ENCODE peak calls at places on chromosomes 4 and X, in six cellular contexts. L is uterus, X is H54, T is NB4, V is thyroid gland, W is upper lobe of left lung. P is an unnamed sample.

GRCh38 chr4:122658377-122658776 is 37.5 kb upstream of the IL21 start:
- DNase-seq in T (no peak), X (no peak), V (no peak), W (no peak), L (no peak), P (no peak)

GRCh38 chr4:22500831-22501714 is 14.8 kb downstream of the ADGRA3 start:
- DNase-seq in X (no peak), V (no peak), T (no peak), L (no peak), W (peak), P (no peak)

GRCh38 chr4:24872720-24873119 is 40.1 kb downstream of the CCDC149 start:
- DNase-seq in L (no peak), X (no peak), W (no peak), V (no peak), T (no peak), P (no peak)

GRCh38 chrX:101291204-101291603 is at the start of gene TAF7L:
- DNase-seq in X (no peak), T (no peak), W (no peak), L (no peak), V (no peak), P (no peak)

GRCh38 chr4:117400039-117400835 is 314.9 kb upstream of the TRAM1L1 start:
- DNase-seq in V (no peak), W (no peak), L (no peak), T (no peak), X (no peak), P (no peak)

GRCh38 chr4:185387957-185388356 is 7.8 kb downstream of the LRP2BP start:
- DNase-seq in X (no peak), W (no peak), L (no peak), T (no peak), V (no peak), P (no peak)

GRCh38 chr4:25884040-25884788 is 21.4 kb upstream of the SEL1L3 start:
- DNase-seq in T (peak), V (no peak), X (no peak), W (no peak), L (no peak), P (no peak)

GRCh38 chr4:39898015-39898414 is 79.7 kb downstream of the PDS5A start:
- DNase-seq in X (no peak), T (no peak), V (no peak), W (no peak), L (no peak), P (no peak)

GRCh38 chr4:15131551-15131950 is 129.3 kb downstream of the CPEB2 start:
- DNase-seq in T (peak), L (no peak), V (peak), W (peak), X (no peak), P (no peak)

GRCh38 chr4:39085891-39086290 is 23.9 kb downstream of the KLHL5 start:
- DNase-seq in T (no peak), V (no peak), L (no peak), X (no peak), W (no peak), P (no peak)

DNA sequence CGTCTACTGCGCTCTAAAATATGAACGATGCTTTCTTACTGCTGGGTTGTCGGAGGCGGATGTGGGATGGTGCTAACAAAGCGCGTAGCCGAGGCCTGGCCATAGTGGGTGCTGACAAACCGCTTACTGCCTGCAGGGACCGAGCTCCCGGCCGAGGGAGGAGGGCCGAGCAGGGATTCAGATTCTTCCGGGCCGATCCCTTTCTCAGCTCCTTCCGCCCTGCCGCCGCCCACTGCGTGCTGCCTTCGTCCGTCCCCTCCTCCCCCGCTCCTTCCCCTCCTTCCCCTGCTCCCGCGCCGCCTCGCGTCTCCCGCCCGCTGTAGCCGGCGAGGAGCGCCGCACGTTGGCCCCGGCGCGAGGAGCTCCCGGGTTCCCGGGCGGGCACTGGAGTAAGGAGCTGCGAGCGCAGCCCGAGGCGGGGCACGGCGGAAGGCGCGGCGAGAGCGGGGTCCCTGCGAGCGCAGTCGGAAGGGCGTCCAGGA is at the start of gene STK32B:
- DNase-seq in L (peak), X (no peak), W (peak), V (peak), T (peak), P (peak)
- TF ChIP-seq POLR2A in L (no peak), X (no peak), W (no peak), V (no peak), T (no peak), P (no peak)

DNA sequence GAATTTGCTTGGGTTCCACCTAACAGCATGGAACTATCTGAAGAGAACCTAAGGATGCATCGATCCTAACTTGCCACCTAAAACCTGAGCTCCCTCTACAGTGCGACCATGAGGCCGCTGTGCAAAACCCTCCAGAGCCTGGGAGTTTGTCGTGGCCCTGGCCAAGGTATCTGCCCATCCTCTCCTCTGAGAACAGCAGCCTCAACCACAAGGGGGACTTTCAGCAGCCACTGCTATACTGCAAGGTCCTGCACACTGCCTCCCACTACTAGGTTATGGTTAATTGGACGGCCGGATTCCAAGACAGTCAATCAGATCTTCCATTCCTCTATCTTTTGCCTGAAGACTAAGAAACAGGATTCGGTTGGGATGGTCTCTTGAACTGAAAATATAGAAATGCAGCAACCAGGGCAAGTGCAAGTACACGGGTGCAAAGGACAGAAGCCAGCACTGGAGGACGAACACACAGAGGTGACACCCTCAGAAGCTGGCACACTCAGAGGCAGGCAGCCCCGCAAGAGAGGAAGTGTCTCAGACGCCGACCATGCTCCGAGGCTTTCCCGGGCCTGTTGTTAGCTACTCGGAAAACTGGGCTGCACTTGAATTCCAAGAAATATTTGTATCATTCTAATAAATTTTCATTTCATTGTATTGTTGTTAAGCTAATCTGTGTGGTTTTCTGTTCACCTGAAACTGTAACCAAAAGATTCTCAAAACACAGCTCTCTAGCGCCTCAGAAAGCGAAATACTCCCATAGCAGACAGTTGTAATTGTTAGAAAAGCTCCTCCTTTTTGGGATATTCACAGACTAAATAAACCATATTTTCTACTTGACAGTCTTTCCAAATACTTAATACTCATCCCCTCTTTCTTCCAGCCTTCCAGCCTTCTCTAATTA is 63.3 kb downstream of the AFAP1 start:
- DNase-seq in T (peak), L (no peak), V (no peak), X (no peak), W (no peak), P (no peak)
- TF ChIP-seq POLR2A in T (no peak), L (no peak), V (no peak), X (no peak), W (no peak), P (no peak)

DNA sequence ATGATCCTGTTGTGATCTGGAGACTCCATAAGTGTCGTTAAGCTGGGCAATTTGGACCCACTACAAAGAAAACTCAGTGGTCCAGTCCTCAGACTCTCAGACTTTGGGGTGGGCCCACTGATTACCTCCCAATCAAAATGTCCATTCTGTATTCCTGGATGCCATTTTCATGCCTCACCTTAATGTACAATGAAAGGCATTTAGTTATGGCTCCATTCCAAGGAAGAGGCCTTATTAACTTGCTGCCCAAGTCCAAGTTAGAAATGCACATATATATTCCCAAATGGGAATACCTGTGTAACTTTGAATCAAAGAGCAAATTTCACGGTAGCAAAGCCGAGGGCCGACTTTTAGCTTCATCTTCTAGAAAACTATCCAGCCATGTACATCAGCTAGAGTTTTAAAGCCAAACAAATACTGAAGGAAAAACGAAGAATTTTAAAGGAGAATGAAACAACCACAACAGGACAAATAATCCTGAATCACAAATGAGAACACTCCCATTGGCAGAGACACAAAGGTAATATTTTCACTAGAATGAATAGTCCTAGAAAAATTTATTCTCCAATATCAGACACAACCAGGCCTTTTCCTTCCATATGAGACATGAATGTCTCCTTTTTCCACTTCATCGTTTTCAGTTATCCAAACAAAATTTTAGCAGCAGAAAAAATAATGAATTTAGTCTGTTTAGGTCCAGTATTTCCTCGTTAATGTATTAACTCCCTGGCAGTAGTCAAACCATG is 63.7 kb upstream of the HHIP start:
- DNase-seq in L (no peak), W (no peak), T (no peak), X (no peak), V (no peak), P (no peak)
- TF ChIP-seq POLR2A in L (no peak), W (no peak), T (no peak), X (no peak), V (no peak), P (no peak)

DNA sequence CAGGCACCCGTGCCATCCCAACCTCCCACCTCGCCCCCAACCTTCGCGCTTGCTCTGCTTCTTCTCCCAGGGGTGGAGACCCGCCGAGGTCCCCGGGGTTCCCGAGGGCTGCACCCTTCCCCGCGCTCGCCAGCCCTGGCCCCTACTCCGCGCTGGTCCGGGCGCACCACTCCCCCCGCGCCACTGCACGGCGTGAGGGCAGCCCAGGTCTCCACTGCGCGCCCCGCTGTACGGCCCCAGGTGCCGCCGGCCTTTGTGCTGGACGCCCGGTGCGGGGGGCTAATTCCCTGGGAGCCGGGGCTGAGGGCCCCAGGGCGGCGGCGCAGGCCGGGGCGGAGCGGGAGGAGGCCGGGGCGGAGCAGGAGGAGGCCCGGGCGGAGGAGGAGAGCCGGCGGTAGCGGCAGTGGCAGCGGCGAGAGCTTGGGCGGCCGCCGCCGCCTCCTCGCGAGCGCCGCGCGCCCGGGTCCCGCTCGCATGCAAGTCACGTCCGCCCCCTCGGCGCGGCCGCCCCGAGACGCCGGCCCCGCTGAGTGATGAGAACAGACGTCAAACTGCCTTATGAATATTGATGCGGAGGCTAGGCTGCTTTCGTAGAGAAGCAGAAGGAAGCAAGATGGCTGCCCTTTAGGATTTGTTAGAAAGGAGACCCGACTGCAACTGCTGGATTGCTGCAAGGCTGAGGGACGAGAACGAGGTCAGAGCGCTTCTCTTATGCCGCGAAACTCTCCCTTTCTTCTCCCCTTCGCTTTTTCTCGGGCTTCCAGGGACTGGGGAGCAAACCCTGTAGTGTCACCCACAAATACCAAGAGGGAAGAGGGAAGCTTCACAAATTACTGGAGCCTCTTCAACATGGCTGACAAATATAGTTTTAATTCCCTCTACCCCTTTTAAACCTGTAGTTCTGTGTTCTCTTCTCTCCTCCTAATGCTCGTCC is at the start of gene TET2:
- DNase-seq in X (peak), T (peak), W (peak), L (peak), V (peak), P (peak)
- TF ChIP-seq POLR2A in X (peak), T (peak), W (no peak), L (peak), V (peak), P (peak)

DNA sequence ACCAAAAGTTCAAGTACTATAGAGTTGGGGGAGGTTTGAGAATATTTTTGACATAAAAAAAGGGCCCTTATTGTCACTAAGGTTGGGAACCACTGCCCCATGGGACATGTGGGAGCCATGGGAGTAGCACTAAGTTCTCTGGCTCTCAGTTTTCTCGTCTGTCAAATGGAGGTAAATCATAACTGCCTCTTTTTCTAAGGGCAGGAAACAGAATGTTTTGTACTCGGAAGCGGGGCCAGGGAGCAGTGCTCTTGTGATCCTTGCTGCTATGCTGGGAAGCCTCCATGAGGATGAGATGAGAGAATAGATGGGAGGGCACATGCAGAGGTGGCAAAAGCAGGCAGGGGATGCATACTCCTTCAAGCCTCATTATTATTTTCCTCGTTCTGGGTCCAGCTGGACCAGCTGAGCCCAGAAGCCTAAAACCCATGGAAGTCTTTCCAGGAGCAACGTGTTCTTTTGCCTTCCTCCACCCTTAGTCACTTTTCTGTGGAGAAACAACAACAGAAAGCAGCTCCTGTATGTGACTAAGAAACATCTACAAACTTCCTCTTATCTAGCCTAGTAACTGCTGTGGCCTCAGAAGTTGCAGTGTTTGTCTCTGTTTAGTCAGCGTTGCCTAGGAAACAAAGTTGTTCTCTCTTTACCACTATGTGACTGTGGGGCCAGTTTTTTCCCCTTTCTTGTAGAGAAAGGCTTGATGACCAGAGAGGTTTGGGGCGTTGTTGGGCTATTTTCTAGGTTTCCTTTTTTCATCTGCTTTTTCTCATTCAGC is 64.8 kb downstream of the TSC22D3 start:
- DNase-seq in V (no peak), T (peak), W (peak), L (peak), X (peak), P (peak)
- TF ChIP-seq POLR2A in V (peak), T (no peak), W (no peak), L (peak), X (no peak), P (peak)

GRCh38 chrX:49043220-49043986 is at the start of gene TFE3:
- DNase-seq in L (peak), V (peak), W (peak), X (peak), T (peak), P (peak)
- TF ChIP-seq POLR2A in L (peak), V (peak), W (no peak), X (peak), T (no peak), P (no peak)

DNA sequence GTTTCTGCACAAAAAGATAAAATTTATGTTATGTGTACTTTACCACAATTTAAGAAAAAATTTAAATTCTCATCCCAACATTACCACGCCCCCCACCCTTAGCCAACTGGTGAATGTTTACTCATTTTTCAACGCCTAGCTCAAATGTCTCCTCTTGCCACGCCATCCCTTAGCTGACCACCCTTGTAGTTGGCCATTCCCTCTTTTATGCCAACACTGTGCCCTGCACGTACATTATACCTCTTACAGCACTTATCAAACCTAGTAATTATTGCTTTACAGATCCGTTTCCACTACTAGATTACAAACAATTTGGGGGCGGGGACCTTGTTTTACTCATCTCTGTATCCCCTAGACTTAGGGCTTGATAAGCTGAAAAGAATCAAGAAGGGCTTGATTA is 644 bp downstream of the ERCC6L start:
- DNase-seq in X (no peak), V (no peak), L (no peak), W (no peak), T (no peak), P (no peak)
- TF ChIP-seq POLR2A in X (no peak), V (no peak), L (no peak), W (no peak), T (no peak), P (no peak)

GRCh38 chrX:107154787-107155620 is 36.4 kb upstream of the RBM41 start:
- DNase-seq in X (no peak), T (peak), L (no peak), W (peak), V (no peak), P (no peak)
- TF ChIP-seq POLR2A in X (no peak), T (no peak), L (no peak), W (no peak), V (no peak), P (no peak)

DNA sequence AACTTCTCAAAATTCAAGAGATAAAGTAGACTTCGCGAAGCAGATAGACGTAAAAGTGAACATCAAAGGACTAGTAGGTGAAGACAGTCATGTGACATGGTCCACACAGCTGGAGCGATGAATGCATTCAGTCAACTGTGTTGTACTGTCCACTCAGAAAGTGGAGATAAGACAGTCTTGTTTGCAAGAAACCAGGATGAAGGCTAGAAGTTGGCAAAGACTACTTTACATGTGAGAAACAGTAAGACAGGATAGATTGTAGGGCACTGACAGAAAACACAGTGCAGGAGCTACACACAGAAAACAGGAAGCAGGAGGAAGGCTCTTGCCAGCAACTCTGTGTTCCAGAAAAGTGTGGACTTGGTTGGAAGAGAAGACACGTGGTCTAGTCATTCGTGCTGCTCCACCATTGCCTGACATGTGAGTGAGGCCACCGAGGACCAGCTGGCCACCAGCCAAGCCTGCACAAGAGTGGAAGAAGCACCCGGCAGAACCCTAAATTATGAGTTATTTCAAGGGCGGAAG is 78.9 kb downstream of the FAT1 start:
- DNase-seq in V (no peak), W (no peak), X (no peak), T (peak), L (no peak), P (no peak)
- TF ChIP-seq POLR2A in V (no peak), W (no peak), X (no peak), T (no peak), L (no peak), P (no peak)

P was measured in GM12891.